ENCODE peak calls at places on chromosomes 7 and 10, in five cellular contexts. L is GOT3; E is activated CD4-positive, alpha-beta T cell treated with anti-CD3 and anti-CD28 coated beads for 4 hours; U is stomach; N is A549. V is an unnamed sample.

GRCh38 chr7:73667344-73668102 is at the start of gene VPS37D:
- DNase-seq in U (peak; percentile 96), L (peak; percentile 67), E (peak; percentile 93), N (peak; percentile 85), V (peak; percentile 87)

GRCh38 chr7:95471076-95471475 is 14.7 kb upstream of the ASB4 start:
- DNase-seq in L (no peak), N (no peak), E (no peak), U (no peak), V (no peak)

GRCh38 chr10:23630880-23631279 is 192.0 kb downstream of the OTUD1 start:
- DNase-seq in N (no peak), E (no peak), U (no peak), L (no peak), V (no peak)

GRCh38 chr7:37009282-37009681 is 285.0 kb upstream of the AOAH start:
- DNase-seq in N (no peak), E (no peak), U (no peak), L (no peak), V (no peak)

GRCh38 chr7:117127585-117128168 is 174.4 kb downstream of the ST7 start:
- DNase-seq in N (no peak), U (peak; percentile 55), L (no peak), E (peak; percentile 57), V (peak; percentile 36)

GRCh38 chr7:36513393-36513792 is 123.7 kb downstream of the ANLN start:
- DNase-seq in N (no peak), U (no peak), E (no peak), L (no peak), V (no peak)

GRCh38 chr10:49552277-49552676 is 13.4 kb upstream of the ERCC6 start:
- DNase-seq in E (no peak), N (no peak), U (no peak), L (no peak), V (peak; percentile 42)

GRCh38 chr7:116583653-116584052 is 58.8 kb downstream of the CAV1 start:
- DNase-seq in U (no peak), E (no peak), L (no peak), N (no peak), V (no peak)

GRCh38 chr10:60271319-60272040 is 118.2 kb downstream of the ANK3 start:
- DNase-seq in L (no peak), E (no peak), U (no peak), N (no peak), V (no peak)

GRCh38 chr7:38502289-38502688 is 128.9 kb downstream of the AMPH start:
- DNase-seq in L (no peak), E (no peak), U (no peak), N (no peak), V (no peak)

GRCh38 chr7:118872568-118872967 is 648.1 kb downstream of the ANKRD7 start:
- DNase-seq in E (no peak), U (no peak), N (no peak), L (no peak), V (no peak)

GRCh38 chr10:43304687-43305333 is 37.9 kb upstream of the RASGEF1A start:
- DNase-seq in E (peak; percentile 70), N (peak; percentile 46), L (no peak), U (peak; percentile 80), V (no peak)

GRCh38 chr10:112517381-112517976 is 70.5 kb downstream of the VTI1A start:
- DNase-seq in U (no peak), E (no peak), L (no peak), N (no peak), V (no peak)

GRCh38 chr7:117827861-117828260 is 45.4 kb downstream of the CTTNBP2 start:
- DNase-seq in L (no peak), N (no peak), E (no peak), U (no peak), V (peak; percentile 98)

GRCh38 chr7:49137978-49138377 is 213.6 kb downstream of the CDC14C start:
- DNase-seq in E (no peak), N (no peak), U (no peak), L (no peak), V (no peak)

GRCh38 chr7:156056548-156056947 is 244.3 kb upstream of the SHH start:
- DNase-seq in L (no peak), E (no peak), U (no peak), N (no peak), V (no peak)

GRCh38 chr10:16828114-16828568 is 10.9 kb upstream of the RSU1 start:
- DNase-seq in E (peak; percentile 74), L (peak; percentile 14), U (peak; percentile 48), N (peak; percentile 22), V (peak; percentile 45)

GRCh38 chr10:25063157-25063556 is 46.7 kb downstream of the THNSL1 start:
- DNase-seq in L (no peak), E (no peak), U (no peak), N (no peak), V (no peak)

GRCh38 chr10:15254808-15255655 is 86.5 kb upstream of the NMT2 start:
- DNase-seq in E (no peak), U (peak; percentile 34), L (no peak), N (no peak), V (no peak)

GRCh38 chr10:127997241-127997640 is 90.3 kb downstream of the PTPRE start:
- DNase-seq in U (no peak), E (no peak), L (no peak), N (no peak), V (no peak)

GRCh38 chr10:49649294-49649693 is 30.2 kb upstream of the C10orf53 start:
- DNase-seq in L (no peak), E (no peak), U (peak; percentile 22), N (no peak), V (no peak)

GRCh38 chr7:143013473-143013872 is 13.5 kb downstream of the OR9A2 start:
- DNase-seq in N (no peak), L (no peak), U (no peak), E (no peak), V (no peak)

GRCh38 chr10:127881262-127881661 is 11.5 kb downstream of the CLRN3 start:
- DNase-seq in L (no peak), N (no peak), E (no peak), U (peak; percentile 71), V (no peak)

GRCh38 chr10:127081946-127082345 is 114.4 kb downstream of the INSYN2A start:
- DNase-seq in L (no peak), N (no peak), E (no peak), U (no peak), V (no peak)

GRCh38 chr7:12957487-12957886 is 270.1 kb downstream of the ARL4A start:
- DNase-seq in N (no peak), L (no peak), E (no peak), U (no peak), V (no peak)

GRCh38 chr7:100654908-100655831 is 1.1 kb downstream of the ACTL6B start:
- DNase-seq in N (no peak), E (no peak), U (no peak), L (no peak), V (no peak)

GRCh38 chr7:94600267-94600666 is 55.7 kb downstream of the SGCE start:
- DNase-seq in N (no peak), E (no peak), U (no peak), L (no peak), V (no peak)

GRCh38 chr10:21473541-21473940 is 51.9 kb downstream of the SKIDA1 start:
- DNase-seq in E (no peak), L (no peak), N (no peak), U (no peak), V (no peak)

GRCh38 chr7:137475966-137476365 is 132.4 kb upstream of the PTN start:
- DNase-seq in E (no peak), L (no peak), U (no peak), N (no peak), V (no peak)

GRCh38 chr7:3194501-3195141 is 106.4 kb upstream of the SDK1 start:
- DNase-seq in U (no peak), L (no peak), N (peak; percentile 85), E (no peak), V (peak; percentile 35)

GRCh38 chr7:64113981-64114380 is 68.7 kb downstream of the ZNF727 start:
- DNase-seq in N (no peak), E (no peak), U (no peak), L (no peak), V (no peak)

GRCh38 chr7:2032876-2033407 is 199.8 kb downstream of the MAD1L1 start:
- DNase-seq in E (no peak), U (no peak), N (no peak), L (no peak), V (no peak)

V was measured in COLO829.